ENCODE peak calls at places on chromosomes 7 and 10, in eight cellular contexts. R, F, L, J, X, M, Q and H are unnamed samples.

GRCh38 chr10:109892087-109892486 is 31.2 kb downstream of the XPNPEP1 start:
- DNase-seq in R (no peak), F (peak; percentile 38), L (peak; percentile 31), J (no peak), X (no peak), M (no peak), Q (no peak), H (peak; percentile 43)

GRCh38 chr10:114881462-114881861 is 56.5 kb upstream of the TRUB1 start:
- DNase-seq in R (no peak), F (no peak), L (no peak), J (no peak), X (no peak), M (no peak), Q (no peak), H (no peak)

GRCh38 chr7:139075031-139075652 is 34.4 kb downstream of the ZC3HAV1 start:
- DNase-seq in R (peak; percentile 77), F (peak; percentile 65), L (peak; percentile 73), J (peak; percentile 75), X (peak; percentile 87), M (peak; percentile 70), Q (peak; percentile 47), H (peak; percentile 77)

GRCh38 chr7:139915301-139915863 is 86.3 kb downstream of the TBXAS1 start:
- DNase-seq in R (peak; percentile 90), F (no peak), L (no peak), J (no peak), X (no peak), M (no peak), Q (no peak), H (no peak)

GRCh38 chr7:102215706-102216105 is 71.0 kb upstream of the SH2B2 start:
- DNase-seq in R (no peak), F (no peak), L (no peak), J (no peak), X (no peak), M (no peak), Q (no peak), H (no peak)

GRCh38 chr10:77702166-77702565 is 64.6 kb upstream of the KCNMA1 start:
- DNase-seq in R (peak; percentile 94), F (no peak), L (no peak), J (peak; percentile 37), X (no peak), M (no peak), Q (no peak), H (no peak)

GRCh38 chr7:128039487-128040099 is 8.4 kb upstream of the LRRC4 start:
- DNase-seq in R (no peak), F (no peak), L (no peak), J (no peak), X (no peak), M (no peak), Q (no peak), H (no peak)

GRCh38 chr7:23474829-23475578 is 4.7 kb upstream of the IGF2BP3 start:
- DNase-seq in R (no peak), F (no peak), L (no peak), J (no peak), X (no peak), M (no peak), Q (no peak), H (no peak)

GRCh38 chr7:2242541-2243482 is 786 bp downstream of the NUDT1 start:
- DNase-seq in R (peak; percentile 20), F (no peak), L (no peak), J (no peak), X (peak; percentile 81), M (no peak), Q (no peak), H (peak; percentile 79)
- TF ChIP-seq POLR2A in R (no peak), F (no peak), L (no peak), J (no peak), X (no peak), M (no peak), Q (no peak), H (no peak)

GRCh38 chr10:133257489-133258065 is 19.1 kb downstream of the ADAM8 start:
- DNase-seq in R (no peak), F (peak; percentile 86), L (peak; percentile 85), J (peak; percentile 80), X (peak; percentile 77), M (peak; percentile 73), Q (peak; percentile 84), H (peak; percentile 64)
- TF ChIP-seq POLR2A in R (no peak), F (no peak), L (peak; percentile 54), J (no peak), X (peak; percentile 38), M (no peak), Q (no peak), H (no peak)

GRCh38 chr7:47663239-47663638 is 81.3 kb upstream of the TNS3 start:
- DNase-seq in R (no peak), F (no peak), L (no peak), J (no peak), X (no peak), M (no peak), Q (no peak), H (no peak)
- TF ChIP-seq POLR2A in R (no peak), F (no peak), L (no peak), J (no peak), X (no peak), M (no peak), Q (no peak), H (no peak)

DNA sequence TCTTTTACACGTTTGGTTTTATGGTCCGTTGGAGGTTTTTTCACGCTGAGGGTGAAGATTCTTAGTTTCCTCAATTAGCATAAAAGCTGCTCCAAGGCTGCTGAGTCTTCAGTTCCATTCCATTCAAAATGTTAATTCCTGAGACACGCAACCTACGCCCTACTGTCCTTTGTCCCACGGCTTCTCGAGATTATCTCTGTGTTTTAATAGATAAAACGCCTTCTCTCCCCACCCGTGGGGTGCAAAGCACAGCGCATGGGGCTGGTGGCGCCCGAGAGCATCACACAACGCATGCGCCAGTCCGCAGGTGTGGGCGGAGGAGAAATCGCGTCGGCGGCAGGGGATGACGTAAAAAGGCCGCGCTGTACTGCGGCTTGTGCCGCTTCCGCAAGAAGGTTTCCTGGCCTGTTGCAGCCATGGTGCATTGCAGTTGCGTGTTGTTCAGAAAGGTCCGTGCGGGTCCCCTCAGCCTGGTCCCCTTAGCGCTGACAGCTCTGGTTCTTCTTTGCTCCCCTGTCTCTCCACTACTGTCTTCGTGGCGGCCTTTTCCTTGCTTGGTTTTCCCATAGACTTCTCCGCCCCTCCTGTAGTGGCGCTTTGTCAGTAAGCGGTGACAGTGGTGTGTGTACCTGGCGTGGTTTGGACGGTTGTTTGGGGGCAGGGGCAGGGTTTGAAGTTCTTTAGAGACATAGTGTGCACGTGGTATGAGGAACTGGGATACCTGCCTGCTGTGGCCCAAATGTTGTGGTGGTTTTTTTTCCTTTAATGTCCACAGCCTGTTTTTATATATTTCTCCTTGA is at the start of gene GTPBP10:
- DNase-seq in R (peak; percentile 96), F (peak; percentile 95), L (peak; percentile 94), J (peak; percentile 95), X (peak; percentile 99), M (peak; percentile 95), Q (peak; percentile 96), H (peak; percentile 98)
- TF ChIP-seq POLR2A in R (peak; percentile 93), F (peak; percentile 19), L (peak; percentile 93), J (peak; percentile 64), X (peak; percentile 98), M (no peak), Q (peak; percentile 57), H (peak; percentile 97)

GRCh38 chr10:72255977-72256729 is 17.6 kb upstream of the DDIT4 start:
- DNase-seq in R (no peak), F (no peak), L (no peak), J (no peak), X (no peak), M (no peak), Q (no peak), H (no peak)

GRCh38 chr10:72251635-72252034 is 22.1 kb upstream of the DDIT4 start:
- DNase-seq in R (no peak), F (no peak), L (no peak), J (no peak), X (no peak), M (no peak), Q (no peak), H (no peak)

GRCh38 chr10:72257051-72257892 is 16.5 kb upstream of the DDIT4 start:
- DNase-seq in R (no peak), F (no peak), L (no peak), J (peak; percentile 56), X (peak; percentile 72), M (no peak), Q (no peak), H (peak; percentile 43)

GRCh38 chr10:72253002-72253401 is 20.7 kb upstream of the DDIT4 start:
- DNase-seq in R (no peak), F (no peak), L (no peak), J (no peak), X (no peak), M (no peak), Q (no peak), H (no peak)

DNA sequence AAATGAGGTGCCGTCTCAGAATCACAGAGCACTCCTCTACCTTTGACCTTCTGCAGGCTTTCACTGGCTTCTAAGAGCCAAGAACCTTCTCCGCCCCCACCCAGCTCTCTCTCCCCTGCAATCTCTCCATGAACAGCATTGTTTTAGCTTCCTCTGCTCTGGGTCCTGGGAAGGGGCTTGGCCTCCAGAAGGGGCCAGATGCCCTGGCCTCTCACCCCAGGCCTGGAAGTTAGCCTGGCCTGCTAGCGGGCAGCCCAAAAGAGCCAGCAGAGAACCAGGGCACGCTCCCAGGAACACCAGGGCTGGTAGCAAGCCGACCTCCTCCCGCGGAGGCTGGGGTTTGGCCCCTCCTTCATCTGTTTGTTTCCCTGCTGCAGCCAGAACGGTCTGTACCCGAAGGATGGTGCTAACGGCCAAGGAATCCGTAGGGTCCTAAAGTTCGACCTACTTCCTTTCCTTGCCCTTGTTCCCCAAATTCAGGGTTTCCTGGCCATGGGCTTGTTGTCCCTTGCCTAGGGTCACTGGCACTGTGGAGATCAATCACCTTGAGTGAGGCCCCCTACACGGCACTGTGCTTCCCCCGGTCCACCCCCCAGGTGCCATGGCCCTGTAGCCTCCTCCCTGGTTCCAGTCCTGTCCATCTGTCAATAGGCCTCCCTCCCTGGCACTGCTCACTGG is 18.7 kb upstream of the DDIT4 start:
- DNase-seq in R (peak; percentile 57), F (peak; percentile 93), L (peak; percentile 95), J (peak; percentile 93), X (peak; percentile 81), M (peak; percentile 96), Q (peak; percentile 96), H (peak; percentile 63)
- TF ChIP-seq POLR2A in R (no peak), F (no peak), L (peak; percentile 56), J (no peak), X (no peak), M (no peak), Q (peak; percentile 42), H (peak; percentile 66)

DNA sequence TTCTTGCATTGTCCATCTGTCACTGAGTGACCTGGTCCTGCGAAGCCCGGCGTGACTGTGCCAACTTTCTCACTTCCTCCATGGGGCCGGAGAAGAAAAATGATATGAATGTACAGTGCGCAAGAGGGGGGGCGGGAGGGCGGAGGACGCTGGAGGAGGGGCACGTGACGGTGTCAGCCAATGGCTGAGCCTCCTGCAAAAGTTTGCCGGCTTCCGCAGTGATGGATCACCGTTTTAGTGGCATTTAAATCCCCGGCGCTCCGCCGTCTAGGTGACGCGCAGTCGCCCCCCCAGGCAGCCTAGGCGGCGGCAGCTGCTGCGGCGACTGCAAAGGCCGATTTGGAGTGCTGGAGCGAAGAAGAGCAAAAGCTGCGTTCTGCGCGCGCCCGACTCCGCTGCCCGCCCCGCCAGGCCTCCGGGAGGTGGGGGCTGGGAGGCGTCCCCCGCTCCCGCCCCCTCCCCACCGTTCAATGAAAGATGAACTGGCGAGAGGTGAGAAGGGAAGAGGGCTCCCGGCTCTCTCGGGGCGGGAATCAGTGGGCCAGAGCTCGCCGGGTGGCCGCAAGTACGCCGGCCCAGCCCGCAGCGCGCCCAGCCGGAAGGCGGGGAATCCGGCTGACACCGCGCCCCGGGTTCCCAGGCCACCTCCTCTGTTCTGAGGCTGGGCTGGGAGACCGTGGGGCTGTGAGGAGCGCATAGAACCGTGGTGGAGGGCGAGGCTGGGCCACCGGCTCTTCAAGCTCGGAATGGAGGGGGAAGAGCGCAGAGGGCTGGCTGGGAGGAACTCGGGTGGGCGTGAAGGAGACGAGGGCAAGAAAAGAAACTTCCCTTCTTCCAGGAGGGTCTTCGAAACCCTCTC is at the start of gene HOXA1:
- DNase-seq in R (peak; percentile 95), F (peak; percentile 59), L (peak; percentile 57), J (peak; percentile 88), X (peak; percentile 6), M (peak; percentile 66), Q (peak; percentile 74), H (peak; percentile 68)
- TF ChIP-seq POLR2A in R (peak; percentile 94), F (no peak), L (peak; percentile 40), J (peak; percentile 57), X (no peak), M (no peak), Q (no peak), H (no peak)